ENCODE peak calls at places on chromosome 20, in five cellular contexts. P is right lobe of liver, W is suprapubic skin, X is spleen, U is body of pancreas. J is an unnamed sample.

GRCh38 chr20:61761453-61762207 is 304.1 kb downstream of the TAF4 start:
- DNase-seq in P (no peak), W (peak; percentile 39), X (peak; percentile 68), U (no peak), J (no peak)

GRCh38 chr20:51462566-51463276 is 79.8 kb downstream of the NFATC2 start:
- DNase-seq in P (peak; percentile 52), W (peak; percentile 24), X (peak; percentile 75), U (peak; percentile 49), J (peak; percentile 92)

GRCh38 chr20:56391596-56392281 is at the start of gene AURKA:
- DNase-seq in P (no peak), W (no peak), X (no peak), U (no peak), J (no peak)

GRCh38 chr20:20493701-20494100 is 125.8 kb downstream of the INSM1 start:
- DNase-seq in P (no peak), W (no peak), X (no peak), U (no peak), J (no peak)

GRCh38 chr20:54323227-54323734 is 115.4 kb downstream of the PFDN4 start:
- DNase-seq in P (no peak), W (no peak), X (no peak), U (no peak), J (no peak)

GRCh38 chr20:49570828-49571552 is 3.1 kb upstream of the PTGIS start:
- DNase-seq in P (no peak), W (no peak), X (no peak), U (no peak), J (no peak)

GRCh38 chr20:1505361-1505760 is 14.1 kb upstream of the SIRPB2 start:
- DNase-seq in P (no peak), W (no peak), X (no peak), U (no peak), J (no peak)

GRCh38 chr20:46545077-46545826 is 5.2 kb downstream of the OCSTAMP start:
- DNase-seq in P (no peak), W (no peak), X (no peak), U (peak; percentile 30), J (no peak)

GRCh38 chr20:61931476-61932198 is 134.0 kb downstream of the TAF4 start:
- DNase-seq in P (peak; percentile 6), W (no peak), X (no peak), U (no peak), J (no peak)

GRCh38 chr20:23032056-23032455 is 3.1 kb upstream of the SSTR4 start:
- DNase-seq in P (no peak), W (no peak), X (no peak), U (no peak), J (no peak)

GRCh38 chr20:56217820-56218219 is 30.7 kb upstream of the MC3R start:
- DNase-seq in P (no peak), W (no peak), X (no peak), U (no peak), J (no peak)

GRCh38 chr20:50561379-50562078 is 51.3 kb downstream of the PTPN1 start:
- DNase-seq in P (no peak), W (no peak), X (no peak), U (no peak), J (no peak)

GRCh38 chr20:45964024-45964423 is 8.0 kb downstream of the ZNF335 start:
- DNase-seq in P (no peak), W (peak; percentile 34), X (peak; percentile 46), U (no peak), J (no peak)

GRCh38 chr20:45823949-45824835 is 2.9 kb downstream of the TNNC2 start:
- DNase-seq in P (peak; percentile 61), W (no peak), X (peak; percentile 85), U (peak; percentile 35), J (peak; percentile 73)

GRCh38 chr20:48025061-48025515 is 239.8 kb upstream of the SULF2 start:
- DNase-seq in P (no peak), W (peak; percentile 81), X (no peak), U (peak; percentile 20), J (no peak)

GRCh38 chr20:36472656-36473071 is 68.7 kb upstream of the MYL9 start:
- DNase-seq in P (peak; percentile 33), W (peak; percentile 83), X (peak; percentile 79), U (peak; percentile 72), J (no peak)

GRCh38 chr20:24915892-24916291 is 33.2 kb upstream of the CST7 start:
- DNase-seq in P (no peak), W (no peak), X (no peak), U (no peak), J (no peak)

GRCh38 chr20:33475381-33476160 is 14.3 kb upstream of the CBFA2T2 start:
- DNase-seq in P (no peak), W (no peak), X (no peak), U (no peak), J (no peak)

GRCh38 chr20:1423625-1424106 is 30.8 kb upstream of the FKBP1A start:
- DNase-seq in P (no peak), W (no peak), X (no peak), U (peak; percentile 85), J (no peak)

GRCh38 chr20:13515291-13515690 is 123.4 kb downstream of the TASP1 start:
- DNase-seq in P (no peak), W (no peak), X (no peak), U (no peak), J (no peak)

GRCh38 chr20:23050847-23051627 is 1.6 kb upstream of the THBD start:
- DNase-seq in P (peak; percentile 68), W (peak; percentile 87), X (peak; percentile 91), U (peak; percentile 64), J (peak; percentile 79)

GRCh38 chr20:18805881-18806280 is 7.7 kb upstream of the SCP2D1 start:
- DNase-seq in P (no peak), W (no peak), X (no peak), U (no peak), J (no peak)

GRCh38 chr20:14925286-14925685 is 587.9 kb upstream of the FLRT3 start:
- DNase-seq in P (no peak), W (no peak), X (no peak), U (no peak), J (no peak)

GRCh38 chr20:25706793-25707192 is 10.1 kb upstream of the ZNF337 start:
- DNase-seq in P (no peak), W (no peak), X (peak; percentile 75), U (no peak), J (no peak)

GRCh38 chr20:11895832-11896484 is 21.7 kb upstream of the BTBD3 start:
- DNase-seq in P (no peak), W (no peak), X (no peak), U (no peak), J (no peak)

GRCh38 chr20:58990651-58991445 is 9.8 kb downstream of the NELFCD start:
- DNase-seq in P (no peak), W (no peak), X (peak; percentile 38), U (no peak), J (no peak)

GRCh38 chr20:45924391-45925261 is 9.9 kb upstream of the PCIF1 start:
- DNase-seq in P (no peak), W (peak; percentile 72), X (no peak), U (peak; percentile 61), J (peak; percentile 73)

GRCh38 chr20:25198663-25199363 is 3.3 kb downstream of the ENTPD6 start:
- DNase-seq in P (no peak), W (peak; percentile 62), X (peak; percentile 52), U (no peak), J (peak; percentile 83)

GRCh38 chr20:36202891-36203338 is 33.4 kb upstream of the AAR2 start:
- DNase-seq in P (peak; percentile 67), W (peak; percentile 77), X (peak; percentile 93), U (peak; percentile 69), J (peak; percentile 84)

GRCh38 chr20:43165611-43166010 is 24.1 kb downstream of the PTPRT start:
- DNase-seq in P (no peak), W (no peak), X (no peak), U (no peak), J (no peak)

GRCh38 chr20:47357296-47358051 is 975 bp upstream of the ZMYND8 start:
- DNase-seq in P (peak; percentile 90), W (peak; percentile 92), X (peak; percentile 96), U (peak; percentile 97), J (peak; percentile 74)

GRCh38 chr20:54362283-54362682 is 113.1 kb upstream of the DOK5 start:
- DNase-seq in P (no peak), W (no peak), X (no peak), U (no peak), J (no peak)

DNA sequence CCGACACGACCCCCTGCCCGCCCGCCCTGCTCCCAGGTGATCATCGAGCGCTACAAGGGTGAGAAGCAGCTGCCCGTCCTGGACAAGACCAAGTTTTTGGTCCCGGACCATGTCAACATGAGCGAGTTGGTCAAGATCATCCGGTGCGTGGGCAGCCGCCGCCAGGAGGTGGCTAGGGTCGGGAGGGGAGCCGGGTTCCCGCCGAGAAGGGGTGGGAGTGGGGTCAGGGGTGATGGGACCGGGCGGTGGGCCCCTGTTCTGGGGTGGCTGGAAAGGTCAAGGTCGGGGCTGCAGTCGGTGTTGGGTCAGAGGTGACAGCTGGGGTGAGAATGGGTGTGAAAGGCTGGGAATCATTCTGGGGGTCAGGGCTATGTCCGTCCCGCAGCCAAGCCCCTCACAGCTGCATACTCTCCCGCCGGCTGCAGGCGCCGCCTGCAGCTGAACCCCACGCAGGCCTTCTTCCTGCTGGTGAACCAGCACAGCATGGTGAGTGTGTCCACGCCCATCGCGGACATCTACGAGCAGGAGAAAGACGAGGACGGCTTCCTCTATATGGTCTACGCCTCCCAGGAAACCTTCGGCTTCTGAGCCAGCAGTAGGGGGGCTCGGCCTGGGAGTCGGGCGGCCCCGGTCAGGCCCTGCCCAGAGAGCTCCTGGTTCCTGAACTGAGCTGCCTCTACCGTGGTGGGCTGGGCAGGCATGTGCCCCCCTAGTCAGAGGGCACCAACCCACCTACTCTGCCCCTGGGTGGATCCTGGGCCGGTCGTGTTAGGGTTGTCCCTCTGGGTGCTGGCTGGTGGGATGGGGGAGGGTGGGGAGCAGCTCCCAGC is 1.0 kb downstream of the MAP1LC3A start:
- DNase-seq in P (peak; percentile 42), W (no peak), X (peak; percentile 83), U (peak; percentile 25), J (no peak)
- H3K4me3 ChIP-seq in P (peak overlapping the region; percentile 58), W (peak overlapping the region; percentile 59), X (peak overlapping the region; percentile 59), U (no peak overlapping the region), J (peak overlapping the region; percentile 87)

GRCh38 chr20:3820048-3820900 is at the start of gene AP5S1:
- DNase-seq in P (peak; percentile 98), W (peak; percentile 98), X (peak; percentile 99), U (peak; percentile 98), J (peak; percentile 98)
- TF ChIP-seq POLR2A in P (peak; percentile 68), W (no peak), X (peak; percentile 27), U (peak; percentile 77), J (no peak)

DNA sequence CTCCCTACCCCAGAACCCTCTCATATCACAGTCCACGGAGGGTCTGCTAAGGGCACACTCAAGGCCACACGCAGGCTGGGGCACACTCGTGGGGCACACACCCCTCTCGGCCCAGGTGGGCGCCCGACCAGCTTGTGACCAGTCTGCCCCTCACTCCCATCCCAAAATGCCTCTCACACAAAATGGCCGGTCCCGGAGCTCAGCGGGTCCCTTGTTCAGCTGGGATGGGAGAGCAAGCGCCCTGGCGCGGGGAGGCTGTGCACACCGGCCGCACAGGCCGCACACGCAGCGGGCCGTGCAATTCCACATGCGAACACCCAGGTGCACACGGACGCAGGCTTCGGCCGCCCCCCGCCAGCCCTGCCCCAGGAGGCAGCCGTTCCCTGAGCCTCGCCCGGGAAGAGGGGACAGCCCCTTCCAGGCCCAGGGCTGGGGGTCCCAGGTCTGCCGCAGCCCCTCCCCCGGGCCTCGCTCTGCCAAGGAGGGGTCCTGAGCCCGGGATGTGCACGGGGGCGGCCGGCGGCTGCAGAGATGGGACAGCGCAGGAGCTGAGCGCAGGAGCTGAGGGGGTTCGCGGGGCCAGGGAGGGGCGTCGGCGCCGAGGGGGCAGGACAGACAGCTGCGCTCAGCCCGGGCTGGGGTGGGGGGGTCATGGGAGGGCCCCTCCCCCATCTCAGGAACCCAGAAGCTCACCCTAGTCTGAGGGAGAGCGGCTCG is 1.3 kb downstream of the KCNQ2 start:
- DNase-seq in P (no peak), W (no peak), X (no peak), U (no peak), J (no peak)
- H3K4me3 ChIP-seq in P (no peak overlapping the region), W (no peak overlapping the region), X (no peak overlapping the region), U (no peak overlapping the region), J (no peak overlapping the region)

GRCh38 chr20:9339708-9340107 is 174.7 kb upstream of the LAMP5 start:
- DNase-seq in P (no peak), W (no peak), X (no peak), U (no peak), J (no peak)
- TF ChIP-seq POLR2A in P (no peak), W (no peak), X (no peak), U (no peak), J (no peak)

J was measured in heart left ventricle.